ENCODE peak calls at places on chromosomes 13 and 19, in ten cellular contexts. D, G, K, X, J, T, N, L, M and S are unnamed samples.
A peak's percentile ranks its signal among the peaks of the same experiment; 100 is the strongest.

GRCh38 chr13:98598043-98598442 is 21.1 kb upstream of the STK24 start:
- DNase-seq in X (no peak), N (no peak), D (no peak), T (peak; percentile 35), G (no peak), M (no peak), J (no peak), L (no peak), K (no peak), S (no peak)

GRCh38 chr19:347946-348861 is 3.6 kb upstream of the MIER2 start:
- DNase-seq in M (no peak), K (no peak), J (no peak), T (peak; percentile 70), D (no peak), L (peak; percentile 44), G (no peak), N (no peak), X (peak; percentile 31), S (no peak)

GRCh38 chr13:113926951-113927660 is 46.8 kb downstream of the C13orf46 start:
- DNase-seq in G (no peak), K (no peak), J (no peak), X (peak; percentile 73), T (peak; percentile 15), D (no peak), M (no peak), N (no peak), L (no peak), S (no peak)

GRCh38 chr19:43759515-43759914 is 4.8 kb upstream of the SMG9 start:
- DNase-seq in T (no peak), L (no peak), G (no peak), J (no peak), N (no peak), X (no peak), K (no peak), M (peak; percentile 51), D (no peak), S (peak; percentile 69)

GRCh38 chr19:7729211-7729610 is 2.7 kb downstream of the CLEC4G start:
- DNase-seq in J (no peak), M (no peak), T (peak; percentile 54), N (no peak), G (no peak), K (no peak), L (no peak), D (no peak), X (no peak), S (no peak)

GRCh38 chr13:22793598-22794134 is 387.1 kb upstream of the SGCG start:
- DNase-seq in K (no peak), L (no peak), N (peak; percentile 73), X (no peak), J (no peak), T (no peak), M (no peak), G (no peak), D (no peak), S (no peak)

GRCh38 chr13:48579167-48579918 is 46.5 kb upstream of the RCBTB2 start:
- DNase-seq in M (no peak), D (no peak), G (no peak), X (no peak), L (no peak), T (no peak), N (peak; percentile 32), K (no peak), J (no peak), S (no peak)

GRCh38 chr13:85798999-85799646 is at the start of gene SLITRK6:
- DNase-seq in D (peak; percentile 27), T (peak; percentile 35), J (no peak), M (peak; percentile 46), K (no peak), N (peak; percentile 75), G (peak; percentile 32), L (no peak), X (no peak), S (peak; percentile 7)

GRCh38 chr19:53868091-53868891 is 608 bp downstream of the MYADM start:
- DNase-seq in N (peak; percentile 80), D (no peak), M (no peak), T (peak; percentile 66), J (peak; percentile 29), G (peak; percentile 84), L (peak; percentile 76), K (no peak), X (no peak), S (peak; percentile 69)

GRCh38 chr13:25980255-25980654 is 71.6 kb downstream of the SHISA2 start:
- DNase-seq in X (no peak), D (no peak), N (no peak), G (no peak), L (no peak), T (peak; percentile 80), J (peak; percentile 2), M (no peak), K (no peak), S (no peak)

GRCh38 chr13:42474954-42475353 is 99.0 kb upstream of the TNFSF11 start:
- DNase-seq in G (no peak), L (no peak), D (no peak), X (no peak), K (no peak), M (peak; percentile 88), N (no peak), T (no peak), J (no peak), S (no peak)

GRCh38 chr19:6753178-6754031 is 13.8 kb downstream of the SH2D3A start:
- DNase-seq in L (peak; percentile 83), X (peak; percentile 91), M (no peak), N (peak; percentile 94), J (peak; percentile 32), G (peak; percentile 90), D (peak; percentile 69), T (peak; percentile 98), K (peak; percentile 55), S (no peak)

GRCh38 chr13:48142437-48142836 is 47.5 kb upstream of the MED4 start:
- DNase-seq in K (no peak), T (no peak), L (no peak), G (no peak), D (no peak), M (no peak), N (no peak), J (no peak), X (no peak), S (no peak)

GRCh38 chr19:12778020-12778904 is 2.9 kb upstream of the HOOK2 start:
- DNase-seq in M (no peak), G (peak; percentile 71), X (peak; percentile 90), D (no peak), K (no peak), T (peak; percentile 63), N (peak; percentile 83), J (peak; percentile 69), L (peak; percentile 84), S (no peak)

GRCh38 chr19:5905072-5905778 is 553 bp downstream of the VMAC start:
- DNase-seq in D (no peak), L (no peak), T (no peak), M (no peak), G (no peak), K (no peak), X (no peak), J (no peak), N (no peak), S (no peak)

GRCh38 chr13:79320433-79320832 is 85.6 kb downstream of the RBM26 start:
- DNase-seq in K (no peak), X (no peak), J (no peak), N (no peak), D (no peak), M (no peak), L (no peak), T (no peak), G (no peak), S (no peak)

GRCh38 chr13:80131204-80131603 is 209.7 kb downstream of the SPRY2 start:
- DNase-seq in N (peak; percentile 67), M (no peak), X (no peak), T (peak; percentile 38), L (peak; percentile 86), J (peak; percentile 79), D (no peak), K (no peak), G (peak; percentile 72), S (peak; percentile 21)

GRCh38 chr19:10167459-10167858 is 27.3 kb downstream of the DNMT1 start:
- DNase-seq in G (no peak), K (no peak), N (no peak), M (no peak), L (no peak), J (no peak), T (no peak), X (no peak), D (no peak), S (no peak)